ENCODE peak calls at places on chromosomes 7 and 10, in seven cellular contexts. E is pancreas; R is endothelial cell of umbilical vein; H is CD4-positive, CD25-positive, alpha-beta regulatory T cell; D is ovary; M is mesendoderm; N is CD8-positive, alpha-beta T cell. L is an unnamed sample. For H3K4me1, the result is how much of the 10 kb centered on the place peaks cover.

GRCh38 chr7:17302575-17303142 is 4.2 kb downstream of the AHR start:
- DNase-seq in H (peak), D (no peak), N (no peak), E (no peak), M (no peak), R (peak), L (no peak)

GRCh38 chr10:17527530-17528146 is 73.2 kb upstream of the ST8SIA6 start:
- DNase-seq in E (no peak), R (peak), N (no peak), M (peak), D (no peak), H (no peak), L (no peak)

GRCh38 chr10:70906031-70906804 is 17.9 kb upstream of the PCBD1 start:
- DNase-seq in H (no peak), E (no peak), D (no peak), R (no peak), N (no peak), M (no peak), L (no peak)

GRCh38 chr10:6035101-6035834 is 26.9 kb downstream of the IL2RA start:
- DNase-seq in H (no peak), M (no peak), E (no peak), R (no peak), N (peak), D (no peak), L (no peak)

GRCh38 chr7:22934473-22935065 is 79.4 kb downstream of the HYCC1 start:
- DNase-seq in N (no peak), E (no peak), H (no peak), R (no peak), D (no peak), M (peak), L (no peak)

GRCh38 chr7:31116615-31117014 is 64.5 kb downstream of the ADCYAP1R1 start:
- DNase-seq in D (no peak), R (no peak), H (no peak), N (peak), M (no peak), E (no peak), L (no peak)

GRCh38 chr10:78513330-78513729 is 479.7 kb downstream of the RPS24 start:
- DNase-seq in R (no peak), H (no peak), M (peak), D (no peak), N (peak), E (no peak), L (no peak)

GRCh38 chr7:3897430-3898385 is 596.7 kb downstream of the SDK1 start:
- DNase-seq in D (peak), R (peak), E (no peak), N (peak), M (peak), H (peak), L (no peak)

GRCh38 chr10:106795619-106796018 is 368.9 kb downstream of the SORCS1 start:
- DNase-seq in M (peak), R (no peak), H (no peak), D (peak), E (no peak), N (no peak), L (peak)

GRCh38 chr7:13327669-13328068 is 640.2 kb downstream of the ARL4A start:
- DNase-seq in M (no peak), E (no peak), D (no peak), R (no peak), H (no peak), N (no peak), L (no peak)

GRCh38 chr7:2124604-2125345 is 108.0 kb downstream of the MAD1L1 start:
- DNase-seq in R (no peak), H (no peak), D (no peak), N (no peak), M (no peak), E (no peak), L (no peak)

GRCh38 chr7:151999337-152000090 is 26.0 kb upstream of the GALNT11 start:
- DNase-seq in H (no peak), D (no peak), N (no peak), E (no peak), M (no peak), R (no peak), L (no peak)

GRCh38 chr10:11689945-11690736 is 52.0 kb upstream of the ECHDC3 start:
- DNase-seq in H (no peak), E (peak), N (no peak), M (no peak), D (no peak), R (no peak), L (no peak)

GRCh38 chr10:118920206-118920605 is 109.3 kb upstream of the NANOS1 start:
- DNase-seq in N (no peak), M (no peak), D (no peak), H (no peak), R (no peak), E (no peak), L (no peak)

GRCh38 chr10:119651514-119652327 is 541 bp downstream of the BAG3 start:
- DNase-seq in N (peak), E (peak), M (no peak), D (peak), R (no peak), H (peak), L (peak)

GRCh38 chr7:111089822-111090426 is 1.0 kb upstream of the LRRN3 start:
- DNase-seq in H (peak), M (peak), N (no peak), D (no peak), E (no peak), R (peak), L (no peak)

GRCh38 chr7:101172854-101173751 is 7.0 kb downstream of the NAT16 start:
- DNase-seq in D (no peak), N (no peak), H (no peak), R (peak), E (peak), M (peak), L (peak)

GRCh38 chr10:33237736-33238624 is 96.5 kb downstream of the NRP1 start:
- DNase-seq in R (no peak), D (no peak), H (no peak), M (peak), N (no peak), E (no peak), L (no peak)
- H3K27ac ChIP-seq in R (peak), D (no peak), H (no peak), M (peak), N (no peak), E (no peak), L (peak)

DNA sequence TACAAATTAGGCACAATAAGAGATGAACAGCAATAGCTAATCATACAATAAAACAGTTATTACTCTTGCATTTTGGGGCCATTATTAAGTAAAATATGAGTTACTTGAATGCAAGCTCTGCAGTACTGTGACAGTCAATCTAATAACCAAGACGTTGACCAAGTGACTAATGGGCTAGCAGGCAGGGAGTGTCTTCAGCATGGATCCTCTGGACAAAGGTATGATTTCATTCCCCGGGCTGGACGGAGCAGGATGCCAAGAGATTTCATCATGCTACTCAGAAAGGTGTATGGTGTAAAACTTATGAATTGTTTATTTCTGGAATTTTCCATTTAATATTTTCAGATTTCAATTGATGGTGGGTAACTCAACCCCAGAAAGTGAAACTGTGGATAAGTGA is 80.9 kb downstream of the SHH start:
- DNase-seq in N (no peak), E (no peak), R (no peak), D (no peak), M (no peak), H (no peak), L (no peak)
- H3K4me1 ChIP-seq in N (under half), E (under half), R (under half), D (under half), M (under half), H (under half), L (half or more)

GRCh38 chr10:102758226-102758932 is 14.6 kb downstream of the WBP1L start:
- DNase-seq in N (no peak), R (no peak), D (no peak), E (no peak), M (no peak), H (no peak), L (no peak)

GRCh38 chr10:102752934-102753664 is 9.4 kb downstream of the WBP1L start:
- DNase-seq in R (peak), D (peak), M (peak), H (no peak), N (no peak), E (no peak), L (no peak)

GRCh38 chr10:102752266-102752930 is 8.7 kb downstream of the WBP1L start:
- DNase-seq in R (no peak), M (no peak), N (no peak), E (no peak), D (peak), H (no peak), L (no peak)

GRCh38 chr10:102757323-102757722 is 13.6 kb downstream of the WBP1L start:
- DNase-seq in N (no peak), H (no peak), E (no peak), R (no peak), M (no peak), D (no peak), L (no peak)

DNA sequence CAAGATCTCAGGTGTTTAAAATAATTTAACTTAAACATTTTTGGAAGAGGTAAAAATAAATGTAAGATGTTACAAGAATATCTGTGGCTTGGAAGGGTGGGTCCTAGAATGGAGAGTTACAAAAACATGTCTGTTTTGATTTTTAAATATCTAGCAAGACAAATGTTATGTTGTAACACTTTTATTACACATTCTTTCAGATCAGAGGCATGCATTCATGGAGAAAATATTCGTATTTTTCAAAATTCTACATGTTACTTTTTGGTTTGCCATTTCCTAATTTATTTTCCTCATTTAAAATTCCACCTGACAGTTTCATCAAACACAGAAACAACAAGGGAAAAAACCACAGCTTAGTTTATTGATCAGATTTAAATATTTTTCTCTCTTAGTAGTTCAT is 10.0 kb downstream of the WBP1L start:
- DNase-seq in D (no peak), E (no peak), M (no peak), H (no peak), N (no peak), R (no peak), L (no peak)
- H3K27ac ChIP-seq in D (peak), E (peak), M (no peak), H (no peak), N (no peak), R (peak), L (peak)

GRCh38 chr7:155450558-155450827 is 7.4 kb upstream of the EN2 start:
- DNase-seq in E (no peak), R (no peak), D (no peak), H (no peak), M (no peak), N (no peak), L (no peak)
- H3K4me1 ChIP-seq in E (under half), R (under half), D (under half), H (under half), M (under half), N (under half), L (under half)

GRCh38 chr10:74928742-74929191 is 102.4 kb downstream of the KAT6B start:
- DNase-seq in N (no peak), M (no peak), E (no peak), H (no peak), R (no peak), D (no peak), L (no peak)
- H3K27ac ChIP-seq in N (no peak), M (no peak), E (peak), H (no peak), R (no peak), D (peak), L (peak)